ENCODE peak calls at places on chromosomes 4 and X, in four cellular contexts. M is endothelial cell of umbilical vein; R is hepatic stellate cell; B is stimulated activated CD4-positive, alpha-beta T cell treated with anti-CD3 and anti-CD28 coated beads, Interleukin-15, amount 100 ng/mL, for 1 hour. U is an unnamed sample.

GRCh38 chrX:69238153-69238959 is 73.1 kb upstream of the PJA1 start:
- DNase-seq in M (no peak), R (no peak), B (no peak), U (peak; percentile 9)

GRCh38 chrX:3393581-3394111 is 47.2 kb upstream of the MXRA5 start:
- DNase-seq in M (peak; percentile 33), R (no peak), B (no peak), U (peak; percentile 7)

GRCh38 chr4:8493484-8493883 is 52.9 kb downstream of the TRMT44 start:
- DNase-seq in M (no peak), R (no peak), B (no peak), U (no peak)

GRCh38 chr4:8201341-8201781 is 2.3 kb downstream of the SH3TC1 start:
- DNase-seq in M (peak; percentile 52), R (no peak), B (no peak), U (no peak)

GRCh38 chr4:69753666-69754065 is 6.8 kb downstream of the SULT1B1 start:
- DNase-seq in M (no peak), R (no peak), B (no peak), U (peak; percentile 56)

GRCh38 chrX:48086119-48086518 is 14.7 kb upstream of the ZNF630 start:
- DNase-seq in M (no peak), R (no peak), B (no peak), U (peak; percentile 1)

GRCh38 chr4:107564326-107564725 is 155.7 kb downstream of the PAPSS1 start:
- DNase-seq in M (no peak), R (no peak), B (no peak), U (peak; percentile 53)

GRCh38 chrX:15653961-15654360 is 10.6 kb downstream of the CLTRN start:
- DNase-seq in M (no peak), R (no peak), B (no peak), U (no peak)

GRCh38 chrX:133649659-133650058 is 234.4 kb upstream of the GPC4 start:
- DNase-seq in M (no peak), R (no peak), B (no peak), U (no peak)

GRCh38 chr4:137367608-137368007 is 164.7 kb downstream of the PCDH18 start:
- DNase-seq in M (no peak), R (peak; percentile 34), B (no peak), U (peak; percentile 84)